ENCODE peak calls at places on chromosomes 13 and 19, in five cellular contexts. Q, V, F, R and M are unnamed samples.

GRCh38 chr13:75170321-75170720 is 311.6 kb downstream of the TBC1D4 start:
- DNase-seq in Q (no peak), V (no peak), F (no peak), R (no peak), M (no peak)

GRCh38 chr13:98547455-98547854 is 29.5 kb downstream of the STK24 start:
- DNase-seq in Q (no peak), V (no peak), F (no peak), R (no peak), M (no peak)

GRCh38 chr19:44745887-44746600 is 2.5 kb upstream of the BCL3 start:
- DNase-seq in Q (no peak), V (no peak), F (no peak), R (no peak), M (no peak)

GRCh38 chr13:39616087-39616694 is 13.2 kb upstream of the LHFPL6 start:
- DNase-seq in Q (no peak), V (peak), F (peak), R (no peak), M (peak)

GRCh38 chr19:7554990-7555864 is 19.7 kb downstream of the PNPLA6 start:
- DNase-seq in Q (peak), V (no peak), F (no peak), R (peak), M (no peak)

GRCh38 chr19:18232540-18233223 is 6.4 kb upstream of the PDE4C start:
- DNase-seq in Q (no peak), V (no peak), F (no peak), R (no peak), M (peak)

GRCh38 chr19:5147971-5148793 is 179.3 kb downstream of the KDM4B start:
- DNase-seq in Q (no peak), V (no peak), F (peak), R (peak), M (peak)

GRCh38 chr19:56837492-56837891 is 3.0 kb downstream of the PEG3 start:
- DNase-seq in Q (no peak), V (no peak), F (no peak), R (peak), M (peak)

GRCh38 chr13:89514534-89515312 is 1832.8 kb upstream of the MIR17HG start:
- DNase-seq in Q (no peak), V (peak), F (peak), R (no peak), M (no peak)

GRCh38 chr13:33453911-33454310 is 168.4 kb upstream of the STARD13 start:
- DNase-seq in Q (no peak), V (no peak), F (peak), R (no peak), M (no peak)

GRCh38 chr13:89097994-89098393 is 1426.8 kb downstream of the SLITRK5 start:
- DNase-seq in Q (no peak), V (no peak), F (no peak), R (no peak), M (no peak)

GRCh38 chr19:54677217-54677616 is 14.4 kb downstream of the LILRB4 start:
- DNase-seq in Q (no peak), V (no peak), F (no peak), R (no peak), M (no peak)

GRCh38 chr13:24788538-24788937 is 24.6 kb downstream of the RNF17 start:
- DNase-seq in Q (no peak), V (no peak), F (no peak), R (no peak), M (no peak)

GRCh38 chr13:79775830-79776229 is 294.9 kb downstream of the NDFIP2 start:
- DNase-seq in Q (no peak), V (peak), F (peak), R (no peak), M (peak)

GRCh38 chr19:48413879-48414623 is 20.6 kb downstream of the GRIN2D start:
- DNase-seq in Q (no peak), V (peak), F (peak), R (no peak), M (no peak)

GRCh38 chr19:16660763-16661479 is at the start of gene TMEM38A:
- DNase-seq in Q (peak), V (peak), F (no peak), R (peak), M (no peak)

GRCh38 chr19:18262917-18263316 is 11.3 kb downstream of the IQCN start:
- DNase-seq in Q (no peak), V (no peak), F (no peak), R (no peak), M (no peak)

GRCh38 chr13:92143766-92144165 is 745.3 kb downstream of the GPC5 start:
- DNase-seq in Q (no peak), V (no peak), F (no peak), R (no peak), M (no peak)

GRCh38 chr19:38734426-38735256 is 9.6 kb downstream of the CAPN12 start:
- DNase-seq in Q (no peak), V (no peak), F (peak), R (peak), M (no peak)

GRCh38 chr19:5131031-5131865 is 162.3 kb downstream of the KDM4B start:
- DNase-seq in Q (no peak), V (no peak), F (no peak), R (no peak), M (no peak)

GRCh38 chr13:92573467-92574057 is 653.0 kb upstream of the GPC6 start:
- DNase-seq in Q (no peak), V (peak), F (peak), R (no peak), M (peak)

GRCh38 chr19:12425501-12426274 is 15.1 kb downstream of the ZNF443 start:
- DNase-seq in Q (no peak), V (no peak), F (no peak), R (no peak), M (no peak)

GRCh38 chr19:29530549-29531457 is 5.0 kb downstream of the VSTM2B start:
- DNase-seq in Q (no peak), V (no peak), F (no peak), R (no peak), M (peak)

GRCh38 chr13:30735025-30735967 is at the start of gene ALOX5AP:
- DNase-seq in Q (no peak), V (no peak), F (no peak), R (no peak), M (no peak)

GRCh38 chr19:2199215-2199614 is 35.5 kb downstream of the DOT1L start:
- DNase-seq in Q (no peak), V (no peak), F (no peak), R (no peak), M (no peak)

GRCh38 chr19:19032420-19033175 is 719 bp downstream of the SUGP2 start:
- DNase-seq in Q (peak), V (peak), F (peak), R (peak), M (peak)

GRCh38 chr13:39665763-39666162 is 10.3 kb downstream of the COG6 start:
- DNase-seq in Q (no peak), V (no peak), F (no peak), R (no peak), M (no peak)

GRCh38 chr13:45472171-45472705 is 7.5 kb downstream of the COG3 start:
- DNase-seq in Q (no peak), V (no peak), F (peak), R (no peak), M (no peak)

GRCh38 chr19:33133438-33134031 is 1.6 kb downstream of the WDR88 start:
- DNase-seq in Q (no peak), V (no peak), F (no peak), R (no peak), M (no peak)

GRCh38 chr19:16160943-16161560 is 12.3 kb downstream of the CIB3 start:
- DNase-seq in Q (peak), V (peak), F (peak), R (no peak), M (no peak)

GRCh38 chr19:3660493-3661219 is 34.1 kb upstream of the CACTIN start:
- DNase-seq in Q (no peak), V (no peak), F (no peak), R (no peak), M (peak)

GRCh38 chr19:37114001-37114400 is 35.8 kb downstream of the ZNF420 start:
- DNase-seq in Q (no peak), V (no peak), F (no peak), R (no peak), M (no peak)

GRCh38 chr13:106372199-106373160 is 163.0 kb downstream of the EFNB2 start:
- DNase-seq in Q (no peak), V (no peak), F (peak), R (no peak), M (no peak)

GRCh38 chr13:114123876-114124275 is 8.5 kb downstream of the RASA3 start:
- DNase-seq in Q (no peak), V (no peak), F (no peak), R (no peak), M (no peak)

GRCh38 chr19:2041686-2042484 is 9.2 kb downstream of the MKNK2 start:
- DNase-seq in Q (peak), V (peak), F (peak), R (peak), M (peak)